ENCODE peak calls at places on chromosomes 12 and 14, in six cellular contexts. One of them, this sample, is unnamed.
A peak's percentile ranks its signal among the peaks of the same experiment; 100 is the strongest.

GRCh38 chr14:38762436-38762835 is 340.6 kb downstream of the SEC23A start:
- DNase-seq in NCI-H1092: no peak
- DNase-seq in NCI-H524: no peak
- DNase-seq in neuronal stem cell: no peak
- DNase-seq in SW480: no peak
- DNase-seq in aorta: no peak
- DNase-seq in this sample: no peak

GRCh38 chr12:74689071-74689655 is 151.5 kb downstream of the ATXN7L3B start:
- DNase-seq in SW480: peak; percentile 35
- DNase-seq in aorta: no peak
- DNase-seq in NCI-H524: no peak
- DNase-seq in NCI-H1092: no peak
- DNase-seq in neuronal stem cell: peak; percentile 4
- DNase-seq in this sample: no peak

GRCh38 chr14:71675902-71676291 is 256.3 kb upstream of the RGS6 start:
- DNase-seq in NCI-H524: no peak
- DNase-seq in neuronal stem cell: no peak
- DNase-seq in NCI-H1092: no peak
- DNase-seq in SW480: no peak
- DNase-seq in aorta: no peak
- DNase-seq in this sample: no peak

GRCh38 chr12:113392988-113393579 is 10.6 kb downstream of the SDS start:
- DNase-seq in SW480: no peak
- DNase-seq in NCI-H524: no peak
- DNase-seq in aorta: no peak
- DNase-seq in NCI-H1092: no peak
- DNase-seq in neuronal stem cell: no peak
- DNase-seq in this sample: no peak

GRCh38 chr12:93776581-93777018 is 99.4 kb downstream of the CRADD start:
- DNase-seq in aorta: no peak
- DNase-seq in neuronal stem cell: no peak
- DNase-seq in NCI-H1092: no peak
- DNase-seq in NCI-H524: no peak
- DNase-seq in SW480: no peak
- DNase-seq in this sample: no peak

GRCh38 chr14:97077253-97077653 is 280.1 kb downstream of the VRK1 start:
- DNase-seq in SW480: peak; percentile 22
- DNase-seq in NCI-H1092: no peak
- DNase-seq in NCI-H524: no peak
- DNase-seq in neuronal stem cell: no peak
- DNase-seq in aorta: peak; percentile 88
- DNase-seq in this sample: no peak

GRCh38 chr12:107760207-107760816 is 625 bp downstream of the PRDM4 start:
- DNase-seq in SW480: peak; percentile 7
- DNase-seq in NCI-H1092: peak; percentile 1
- DNase-seq in NCI-H524: no peak
- DNase-seq in neuronal stem cell: peak; percentile 17
- DNase-seq in aorta: peak; percentile 55
- DNase-seq in this sample: peak; percentile 76

GRCh38 chr12:107650977-107651376 is 34.6 kb upstream of the PWP1 start:
- DNase-seq in NCI-H1092: no peak
- DNase-seq in SW480: no peak
- DNase-seq in aorta: no peak
- DNase-seq in neuronal stem cell: no peak
- DNase-seq in NCI-H524: peak; percentile 40
- DNase-seq in this sample: no peak

GRCh38 chr12:107399061-107399460 is 286.5 kb upstream of the PWP1 start:
- DNase-seq in aorta: no peak
- DNase-seq in NCI-H1092: no peak
- DNase-seq in NCI-H524: no peak
- DNase-seq in SW480: no peak
- DNase-seq in neuronal stem cell: peak; percentile 14
- DNase-seq in this sample: no peak

GRCh38 chr14:39431416-39432178 is 636 bp downstream of the FBXO33 start:
- DNase-seq in SW480: peak; percentile 32
- DNase-seq in NCI-H524: peak; percentile 43
- DNase-seq in NCI-H1092: peak; percentile 38
- DNase-seq in aorta: peak; percentile 70
- DNase-seq in neuronal stem cell: peak; percentile 47
- DNase-seq in this sample: peak; percentile 75

GRCh38 chr14:77024171-77024627 is 4.3 kb downstream of the IRF2BPL start:
- DNase-seq in neuronal stem cell: no peak
- DNase-seq in SW480: peak; percentile 57
- DNase-seq in NCI-H1092: no peak
- DNase-seq in NCI-H524: no peak
- DNase-seq in aorta: no peak
- DNase-seq in this sample: no peak

GRCh38 chr12:92369643-92370042 is 224.0 kb upstream of the BTG1 start:
- DNase-seq in NCI-H1092: no peak
- DNase-seq in neuronal stem cell: no peak
- DNase-seq in aorta: no peak
- DNase-seq in NCI-H524: no peak
- DNase-seq in SW480: no peak
- DNase-seq in this sample: no peak

GRCh38 chr14:64038857-64039542 is 186.2 kb downstream of the SYNE2 start:
- DNase-seq in neuronal stem cell: no peak
- DNase-seq in NCI-H524: no peak
- DNase-seq in SW480: no peak
- DNase-seq in NCI-H1092: no peak
- DNase-seq in aorta: no peak
- DNase-seq in this sample: no peak

GRCh38 chr12:96258451-96258933 is 64.3 kb downstream of the ELK3 start:
- DNase-seq in aorta: peak; percentile 78
- DNase-seq in NCI-H524: peak; percentile 81
- DNase-seq in SW480: no peak
- DNase-seq in NCI-H1092: peak; percentile 28
- DNase-seq in neuronal stem cell: no peak
- DNase-seq in this sample: peak; percentile 78

GRCh38 chr12:124480469-124481256 is 86.7 kb downstream of the NCOR2 start:
- DNase-seq in neuronal stem cell: no peak
- DNase-seq in NCI-H524: peak; percentile 84
- DNase-seq in SW480: peak; percentile 65
- DNase-seq in aorta: no peak
- DNase-seq in NCI-H1092: no peak
- DNase-seq in this sample: peak; percentile 72

GRCh38 chr12:1518763-1519516 is 75.4 kb downstream of the FBXL14 start:
- DNase-seq in SW480: peak; percentile 91
- DNase-seq in aorta: no peak
- DNase-seq in neuronal stem cell: no peak
- DNase-seq in NCI-H524: no peak
- DNase-seq in NCI-H1092: peak; percentile 39
- DNase-seq in this sample: no peak

GRCh38 chr14:26917086-26917485 is 319.3 kb upstream of the NOVA1 start:
- DNase-seq in SW480: no peak
- DNase-seq in NCI-H524: peak; percentile 17
- DNase-seq in aorta: no peak
- DNase-seq in NCI-H1092: no peak
- DNase-seq in neuronal stem cell: no peak
- DNase-seq in this sample: no peak

GRCh38 chr12:46299846-46300245 is 31.0 kb upstream of the SLC38A1 start:
- DNase-seq in SW480: no peak
- DNase-seq in aorta: no peak
- DNase-seq in NCI-H1092: peak; percentile 38
- DNase-seq in neuronal stem cell: no peak
- DNase-seq in NCI-H524: peak; percentile 63
- DNase-seq in this sample: no peak

GRCh38 chr12:92208613-92209121 is 63.0 kb upstream of the BTG1 start:
- DNase-seq in SW480: no peak
- DNase-seq in NCI-H1092: no peak
- DNase-seq in aorta: no peak
- DNase-seq in neuronal stem cell: no peak
- DNase-seq in NCI-H524: peak; percentile 48
- DNase-seq in this sample: no peak

GRCh38 chr12:128365032-128365431 is 98.1 kb downstream of the TMEM132C start:
- DNase-seq in NCI-H1092: no peak
- DNase-seq in SW480: no peak
- DNase-seq in neuronal stem cell: no peak
- DNase-seq in aorta: no peak
- DNase-seq in NCI-H524: no peak
- DNase-seq in this sample: no peak

GRCh38 chr12:105831372-105831771 is 307.4 kb downstream of the NUAK1 start:
- DNase-seq in SW480: no peak
- DNase-seq in NCI-H1092: peak; percentile 17
- DNase-seq in aorta: no peak
- DNase-seq in NCI-H524: peak; percentile 71
- DNase-seq in neuronal stem cell: no peak
- DNase-seq in this sample: no peak

GRCh38 chr14:69268763-69269162 is 8.8 kb downstream of the GALNT16 start:
- DNase-seq in SW480: no peak
- DNase-seq in neuronal stem cell: no peak
- DNase-seq in NCI-H1092: no peak
- DNase-seq in NCI-H524: no peak
- DNase-seq in aorta: no peak
- DNase-seq in this sample: no peak

GRCh38 chr12:102806592-102806991 is 110.5 kb downstream of the PAH start:
- DNase-seq in neuronal stem cell: no peak
- DNase-seq in NCI-H1092: no peak
- DNase-seq in NCI-H524: no peak
- DNase-seq in SW480: no peak
- DNase-seq in aorta: no peak
- DNase-seq in this sample: no peak

GRCh38 chr12:6867407-6868210 is at the start of gene TPI1:
- DNase-seq in SW480: peak; percentile 82
- DNase-seq in aorta: peak; percentile 82
- DNase-seq in NCI-H524: no peak
- DNase-seq in neuronal stem cell: no peak
- DNase-seq in NCI-H1092: peak; percentile 47
- DNase-seq in this sample: peak; percentile 93

GRCh38 chr14:83425138-83425537 is 1891.5 kb upstream of the SEL1L start:
- DNase-seq in NCI-H1092: no peak
- DNase-seq in neuronal stem cell: no peak
- DNase-seq in SW480: no peak
- DNase-seq in NCI-H524: no peak
- DNase-seq in aorta: no peak
- DNase-seq in this sample: no peak

GRCh38 chr14:78448483-78449094 is 278.4 kb downstream of the NRXN3 start:
- DNase-seq in SW480: peak; percentile 25
- DNase-seq in neuronal stem cell: peak; percentile 71
- DNase-seq in NCI-H524: peak; percentile 38
- DNase-seq in aorta: no peak
- DNase-seq in NCI-H1092: peak; percentile 28
- DNase-seq in this sample: no peak

This sample was measured in Right ventricle myocardium inferior.